ENCODE peak calls at places on chromosomes 4 and X, in nine cellular contexts. R is effector memory CD4-positive, alpha-beta T cell; N is CD8-positive, alpha-beta T cell; Y is caudate nucleus; P is upper lobe of right lung; E is CD4-positive, alpha-beta T cell; L is stomach; D is K562; W is CD4-positive, CD25-positive, alpha-beta regulatory T cell. G is an unnamed sample.
A peak's percentile ranks its signal among the peaks of the same experiment; 100 is the strongest.

GRCh38 chr4:34417160-34417559 is 1827.2 kb downstream of the ARAP2 start:
- DNase-seq in R (no peak), P (no peak), N (no peak), Y (no peak), W (no peak), L (no peak), D (no peak), E (no peak), G (no peak)

GRCh38 chrX:44961817-44962607 is 89.0 kb downstream of the KDM6A start:
- DNase-seq in P (no peak), Y (no peak), N (no peak), D (no peak), E (no peak), L (no peak), W (peak; percentile 44), R (no peak), G (no peak)

GRCh38 chrX:119391279-119391678 is 7.9 kb upstream of the SLC25A43 start:
- DNase-seq in D (no peak), L (peak; percentile 29), N (peak; percentile 10), P (no peak), R (no peak), W (no peak), Y (no peak), E (no peak), G (no peak)

GRCh38 chrX:150366951-150367545 is 3.9 kb downstream of the MAMLD1 start:
- DNase-seq in W (no peak), P (no peak), E (no peak), R (no peak), L (no peak), D (no peak), Y (no peak), N (no peak), G (no peak)

GRCh38 chrX:66017659-66018170 is 22.2 kb downstream of the VSIG4 start:
- DNase-seq in D (no peak), E (no peak), N (no peak), R (no peak), L (no peak), Y (no peak), W (no peak), P (no peak), G (no peak)

GRCh38 chrX:93874554-93874953 is 200.5 kb downstream of the FAM133A start:
- DNase-seq in W (no peak), P (no peak), R (no peak), E (no peak), N (no peak), Y (no peak), L (no peak), D (peak; percentile 5), G (no peak)

GRCh38 chr4:78534286-78534955 is 17.1 kb upstream of the ANXA3 start:
- DNase-seq in N (no peak), R (no peak), Y (no peak), P (no peak), L (no peak), W (no peak), E (no peak), D (no peak), G (no peak)

GRCh38 chr4:107035711-107036601 is at the start of gene DKK2:
- DNase-seq in E (no peak), Y (peak; percentile 20), P (peak; percentile 60), D (no peak), W (no peak), N (no peak), R (no peak), L (no peak), G (peak; percentile 46)

GRCh38 chrX:41670108-41670507 is 18.7 kb upstream of the GPR34 start:
- DNase-seq in R (no peak), E (no peak), L (no peak), P (no peak), Y (no peak), D (no peak), N (no peak), W (no peak), G (no peak)

GRCh38 chr4:57329279-57329678 is 219.1 kb upstream of the IGFBP7 start:
- DNase-seq in L (no peak), P (no peak), W (no peak), R (no peak), D (no peak), Y (no peak), E (no peak), N (no peak), G (no peak)

GRCh38 chrX:150849486-150849885 is 49.0 kb downstream of the CD99L2 start:
- DNase-seq in D (no peak), W (no peak), P (no peak), E (no peak), N (no peak), R (no peak), L (no peak), Y (no peak), G (no peak)

GRCh38 chr4:8913121-8913857 is 41.6 kb upstream of the HMX1 start:
- DNase-seq in E (no peak), W (no peak), R (no peak), L (peak; percentile 17), N (peak; percentile 4), D (no peak), P (peak; percentile 66), Y (no peak), G (peak; percentile 41)

GRCh38 chr4:22356996-22357596 is 158.8 kb downstream of the ADGRA3 start:
- DNase-seq in E (no peak), D (no peak), L (no peak), W (no peak), Y (no peak), R (no peak), P (no peak), N (no peak), G (no peak)

GRCh38 chr4:165478260-165478659 is 99.5 kb downstream of the CPE start:
- DNase-seq in E (no peak), L (no peak), N (no peak), P (no peak), Y (no peak), D (no peak), R (no peak), W (no peak), G (no peak)

GRCh38 chr4:30744957-30745640 is 24.9 kb downstream of the PCDH7 start:
- DNase-seq in R (no peak), L (no peak), D (no peak), Y (no peak), P (no peak), W (no peak), N (no peak), E (no peak), G (no peak)

GRCh38 chrX:84760560-84760959 is 243.1 kb upstream of the APOOL start:
- DNase-seq in L (no peak), R (no peak), W (no peak), P (no peak), Y (no peak), E (no peak), D (no peak), N (no peak), G (no peak)

GRCh38 chr4:152709675-152710438 is 30.1 kb upstream of the TMEM154 start:
- DNase-seq in N (no peak), R (no peak), E (no peak), D (no peak), W (no peak), L (no peak), P (no peak), Y (no peak), G (no peak)

GRCh38 chr4:152707632-152708031 is 27.8 kb upstream of the TMEM154 start:
- DNase-seq in P (no peak), D (no peak), N (no peak), W (no peak), R (no peak), L (no peak), Y (no peak), E (no peak), G (no peak)

GRCh38 chr4:152705918-152706317 is 26.1 kb upstream of the TMEM154 start:
- DNase-seq in D (no peak), R (no peak), N (no peak), L (no peak), Y (no peak), E (no peak), W (no peak), P (no peak), G (no peak)

GRCh38 chr4:152708806-152709205 is 29.0 kb upstream of the TMEM154 start:
- DNase-seq in L (no peak), Y (no peak), E (no peak), N (no peak), W (no peak), R (no peak), P (no peak), D (no peak), G (no peak)

DNA sequence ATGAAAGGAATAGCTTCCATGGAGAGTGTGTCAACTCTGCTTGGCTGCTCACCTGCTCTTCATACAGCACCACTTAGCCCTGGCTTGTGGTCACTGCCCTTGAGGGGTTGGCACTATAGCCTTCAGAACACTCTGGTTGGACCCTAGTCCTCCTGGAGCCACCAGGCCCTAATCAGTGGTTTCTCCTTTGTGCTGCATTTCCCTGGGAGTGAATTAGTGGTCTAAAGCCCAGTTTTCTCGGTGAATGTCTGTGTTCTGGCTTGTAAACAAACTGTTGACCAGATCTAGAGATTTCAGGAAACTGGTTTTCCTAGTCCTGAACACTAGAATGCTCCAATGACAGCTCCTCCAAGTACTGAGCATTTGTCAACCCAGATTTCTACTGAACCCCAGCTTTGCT is 28.6 kb upstream of the TMEM154 start:
- DNase-seq in Y (no peak), D (no peak), R (no peak), W (no peak), E (no peak), N (no peak), P (no peak), L (no peak), G (no peak)
- H3K27ac ChIP-seq in Y (no peak overlapping the region), D (no peak overlapping the region), R (no peak overlapping the region), W (no peak overlapping the region), E (no peak overlapping the region), N (no peak overlapping the region), P (no peak overlapping the region), L (no peak overlapping the region), G (no peak overlapping the region)

DNA sequence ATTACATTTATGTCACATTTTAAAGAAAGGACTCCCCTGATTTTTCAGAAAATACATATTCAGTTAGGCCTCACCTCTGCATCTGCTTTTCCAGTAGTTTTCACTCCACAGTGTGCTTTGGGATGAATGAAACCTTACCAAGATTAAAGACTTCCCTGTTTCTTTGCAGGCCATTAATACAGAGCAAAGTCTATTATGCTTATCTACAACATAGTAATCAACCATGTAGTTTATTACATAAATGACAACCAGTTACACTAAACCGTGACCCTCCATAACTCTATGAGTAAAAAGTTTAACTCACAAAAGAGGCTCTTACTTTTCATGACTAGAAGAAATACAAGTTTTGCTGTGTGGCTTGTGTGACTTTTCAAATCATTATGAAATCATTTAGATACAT is 2.4 kb downstream of the LRRC66 start:
- DNase-seq in E (no peak), N (no peak), D (no peak), R (no peak), W (no peak), Y (no peak), L (no peak), P (no peak), G (no peak)
- H3K27ac ChIP-seq in E (no peak overlapping the region), N (no peak overlapping the region), D (no peak overlapping the region), R (no peak overlapping the region), W (no peak overlapping the region), Y (no peak overlapping the region), L (no peak overlapping the region), P (no peak overlapping the region), G (no peak overlapping the region)

GRCh38 chr4:42411803-42412202 is 14.5 kb downstream of the SHISA3 start:
- DNase-seq in E (no peak), N (no peak), W (no peak), Y (no peak), R (no peak), P (no peak), L (no peak), D (no peak), G (no peak)
- H3K27ac ChIP-seq in E (no peak overlapping the region), N (no peak overlapping the region), W (no peak overlapping the region), Y (no peak overlapping the region), R (no peak overlapping the region), P (no peak overlapping the region), L (no peak overlapping the region), D (no peak overlapping the region), G (no peak overlapping the region)

GRCh38 chr4:73499996-73500765 is 18.6 kb downstream of the AFM start:
- DNase-seq in N (no peak), E (no peak), P (no peak), W (no peak), R (no peak), L (no peak), D (no peak), Y (no peak), G (no peak)
- H3K27ac ChIP-seq in N (no peak overlapping the region), E (no peak overlapping the region), P (peak overlapping the region; percentile 38), W (no peak overlapping the region), R (no peak overlapping the region), L (no peak overlapping the region), D (peak overlapping the region; percentile 5), Y (no peak overlapping the region), G (no peak overlapping the region)